ENCODE peak calls at places on chromosome 11, in five cellular contexts. One of them, this sample, is unnamed.

GRCh38 chr11:2934611-2935239 is 5.5 kb upstream of the PHLDA2 start:
- DNase-seq in neuronal stem cell: no peak
- DNase-seq in mesenchymal stem cell: no peak
- DNase-seq in IMR-90: no peak
- DNase-seq in H1: no peak
- DNase-seq in this sample: no peak

GRCh38 chr11:44333271-44334218 is 23.6 kb upstream of the ALX4 start:
- DNase-seq in neuronal stem cell: no peak
- DNase-seq in mesenchymal stem cell: no peak
- DNase-seq in IMR-90: peak
- DNase-seq in H1: no peak
- DNase-seq in this sample: no peak

GRCh38 chr11:105399505-105399904 is 210.4 kb upstream of the GRIA4 start:
- DNase-seq in neuronal stem cell: no peak
- DNase-seq in mesenchymal stem cell: no peak
- DNase-seq in IMR-90: no peak
- DNase-seq in H1: no peak
- DNase-seq in this sample: no peak

GRCh38 chr11:71451596-71452353 is 1.2 kb upstream of the NADSYN1 start:
- DNase-seq in neuronal stem cell: no peak
- DNase-seq in mesenchymal stem cell: no peak
- DNase-seq in IMR-90: no peak
- DNase-seq in H1: no peak
- DNase-seq in this sample: peak

GRCh38 chr11:68341557-68342458 is 29.4 kb downstream of the LRP5 start:
- DNase-seq in neuronal stem cell: no peak
- DNase-seq in mesenchymal stem cell: peak
- DNase-seq in IMR-90: no peak
- DNase-seq in H1: no peak
- DNase-seq in this sample: peak

GRCh38 chr11:19018901-19019300 is 41.6 kb downstream of the MRGPRX2 start:
- DNase-seq in neuronal stem cell: peak
- DNase-seq in mesenchymal stem cell: no peak
- DNase-seq in IMR-90: no peak
- DNase-seq in H1: peak
- DNase-seq in this sample: peak

GRCh38 chr11:66970808-66971442 is 4.2 kb upstream of the C11orf86 start:
- DNase-seq in neuronal stem cell: no peak
- DNase-seq in mesenchymal stem cell: peak
- DNase-seq in IMR-90: peak
- DNase-seq in H1: no peak
- DNase-seq in this sample: peak

GRCh38 chr11:2331404-2331803 is 29.6 kb downstream of the TSPAN32 start:
- DNase-seq in neuronal stem cell: no peak
- DNase-seq in mesenchymal stem cell: no peak
- DNase-seq in IMR-90: no peak
- DNase-seq in H1: no peak
- DNase-seq in this sample: no peak

GRCh38 chr11:8756201-8756600 is 73.6 kb downstream of the RPL27A start:
- DNase-seq in neuronal stem cell: no peak
- DNase-seq in mesenchymal stem cell: no peak
- DNase-seq in IMR-90: peak
- DNase-seq in H1: no peak
- DNase-seq in this sample: no peak

GRCh38 chr11:46674463-46675287 is 25.7 kb downstream of the ARHGAP1 start:
- DNase-seq in neuronal stem cell: peak
- DNase-seq in mesenchymal stem cell: no peak
- DNase-seq in IMR-90: peak
- DNase-seq in H1: peak
- DNase-seq in this sample: peak

GRCh38 chr11:127627629-127628462 is 627.3 kb upstream of the KIRREL3 start:
- DNase-seq in neuronal stem cell: no peak
- DNase-seq in mesenchymal stem cell: no peak
- DNase-seq in IMR-90: peak
- DNase-seq in H1: no peak
- DNase-seq in this sample: peak

GRCh38 chr11:68136866-68137265 is 15.7 kb upstream of the CHKA start:
- DNase-seq in neuronal stem cell: no peak
- DNase-seq in mesenchymal stem cell: no peak
- DNase-seq in IMR-90: no peak
- DNase-seq in H1: no peak
- DNase-seq in this sample: no peak

GRCh38 chr11:62435741-62436485 is 17.1 kb downstream of the SCGB1A1 start:
- DNase-seq in neuronal stem cell: no peak
- DNase-seq in mesenchymal stem cell: no peak
- DNase-seq in IMR-90: no peak
- DNase-seq in H1: no peak
- DNase-seq in this sample: no peak

GRCh38 chr11:100687032-100687629 is at the start of gene ARHGAP42:
- DNase-seq in neuronal stem cell: peak
- DNase-seq in mesenchymal stem cell: peak
- DNase-seq in IMR-90: peak
- DNase-seq in H1: peak
- DNase-seq in this sample: peak

GRCh38 chr11:17531818-17532131 is 12.4 kb downstream of the USH1C start:
- DNase-seq in neuronal stem cell: no peak
- DNase-seq in mesenchymal stem cell: no peak
- DNase-seq in IMR-90: peak
- DNase-seq in H1: no peak
- DNase-seq in this sample: no peak

GRCh38 chr11:33207408-33207985 is 46.2 kb upstream of the CSTF3 start:
- DNase-seq in neuronal stem cell: no peak
- DNase-seq in mesenchymal stem cell: no peak
- DNase-seq in IMR-90: peak
- DNase-seq in H1: no peak
- DNase-seq in this sample: no peak

GRCh38 chr11:27161071-27161470 is 120.5 kb downstream of the BBOX1 start:
- DNase-seq in neuronal stem cell: no peak
- DNase-seq in mesenchymal stem cell: peak
- DNase-seq in IMR-90: peak
- DNase-seq in H1: no peak
- DNase-seq in this sample: no peak

GRCh38 chr11:36214484-36214883 is 74.7 kb downstream of the COMMD9 start:
- DNase-seq in neuronal stem cell: no peak
- DNase-seq in mesenchymal stem cell: no peak
- DNase-seq in IMR-90: no peak
- DNase-seq in H1: no peak
- DNase-seq in this sample: peak

GRCh38 chr11:59754494-59754858 is 700 bp upstream of the STX3 start:
- DNase-seq in neuronal stem cell: no peak
- DNase-seq in mesenchymal stem cell: no peak
- DNase-seq in IMR-90: peak
- DNase-seq in H1: no peak
- DNase-seq in this sample: peak

GRCh38 chr11:3949132-3949531 is 93.7 kb downstream of the STIM1 start:
- DNase-seq in neuronal stem cell: no peak
- DNase-seq in mesenchymal stem cell: no peak
- DNase-seq in IMR-90: no peak
- DNase-seq in H1: no peak
- DNase-seq in this sample: no peak

GRCh38 chr11:133118563-133119303 is 413.6 kb downstream of the OPCML start:
- DNase-seq in neuronal stem cell: no peak
- DNase-seq in mesenchymal stem cell: no peak
- DNase-seq in IMR-90: no peak
- DNase-seq in H1: no peak
- DNase-seq in this sample: no peak

GRCh38 chr11:11569936-11570491 is 51.8 kb downstream of the GALNT18 start:
- DNase-seq in neuronal stem cell: no peak
- DNase-seq in mesenchymal stem cell: no peak
- DNase-seq in IMR-90: no peak
- DNase-seq in H1: no peak
- DNase-seq in this sample: no peak

GRCh38 chr11:35223429-35223828 is 84.5 kb downstream of the CD44 start:
- DNase-seq in neuronal stem cell: no peak
- DNase-seq in mesenchymal stem cell: peak
- DNase-seq in IMR-90: peak
- DNase-seq in H1: no peak
- DNase-seq in this sample: peak

GRCh38 chr11:35354644-35355043 is 64.7 kb downstream of the SLC1A2 start:
- DNase-seq in neuronal stem cell: no peak
- DNase-seq in mesenchymal stem cell: no peak
- DNase-seq in IMR-90: peak
- DNase-seq in H1: no peak
- DNase-seq in this sample: no peak

GRCh38 chr11:76699461-76700091 is 29.0 kb upstream of the LRRC32 start:
- DNase-seq in neuronal stem cell: no peak
- DNase-seq in mesenchymal stem cell: peak
- DNase-seq in IMR-90: peak
- DNase-seq in H1: no peak
- DNase-seq in this sample: no peak

GRCh38 chr11:104151404-104152204 is 12.3 kb downstream of the PDGFD start:
- DNase-seq in neuronal stem cell: no peak
- DNase-seq in mesenchymal stem cell: peak
- DNase-seq in IMR-90: no peak
- DNase-seq in H1: no peak
- DNase-seq in this sample: no peak

GRCh38 chr11:12079726-12080556 is 30.4 kb upstream of the MICAL2 start:
- DNase-seq in neuronal stem cell: no peak
- DNase-seq in mesenchymal stem cell: peak
- DNase-seq in IMR-90: peak
- DNase-seq in H1: no peak
- DNase-seq in this sample: peak

DNA sequence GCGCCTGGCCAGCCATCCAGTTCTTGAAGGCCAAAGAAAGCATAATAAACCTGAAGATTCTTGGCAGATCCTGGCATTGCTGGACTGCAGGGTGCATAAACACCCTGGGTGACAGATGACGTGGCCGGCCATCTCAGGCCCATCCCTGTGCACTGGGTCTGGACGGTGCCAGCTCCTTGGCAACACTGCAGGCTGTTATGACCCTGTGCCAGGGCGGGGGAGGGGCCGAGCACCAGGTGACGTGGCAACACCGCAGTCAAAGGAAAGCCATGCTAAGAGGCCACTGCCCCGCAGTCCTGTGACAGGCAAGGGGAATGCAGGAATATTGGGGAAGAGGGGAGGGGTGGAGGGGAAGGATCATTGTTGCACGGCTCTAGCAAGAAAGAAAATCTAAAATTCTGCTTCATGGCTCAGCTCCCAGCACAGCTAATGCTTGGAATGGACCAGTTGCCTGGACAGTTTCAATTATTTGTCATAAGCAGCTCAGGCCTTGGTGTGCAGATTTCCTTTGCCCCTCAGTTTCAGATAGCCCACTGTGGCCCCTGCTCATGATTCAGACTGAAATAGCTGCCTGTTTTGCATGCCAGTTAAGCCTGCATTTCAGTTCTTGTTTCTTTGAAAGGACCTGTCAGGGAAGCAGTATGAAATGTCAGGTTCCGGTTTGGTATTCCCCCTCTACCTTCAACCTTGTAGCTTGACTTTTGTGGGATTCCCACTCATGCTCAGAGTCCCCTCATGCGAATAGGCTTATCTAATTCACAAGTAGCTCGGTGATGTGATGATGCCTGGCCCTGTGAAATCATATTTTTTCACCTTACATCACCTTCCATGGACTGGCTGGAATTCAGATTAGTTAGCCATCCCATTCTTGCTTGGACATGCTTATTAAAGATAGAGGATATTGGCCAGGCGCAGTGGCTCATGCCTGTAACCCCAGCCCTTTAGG is 29.7 kb upstream of the DDX6 start:
- DNase-seq in neuronal stem cell: no peak
- DNase-seq in mesenchymal stem cell: no peak
- DNase-seq in IMR-90: no peak
- DNase-seq in H1: peak
- DNase-seq in this sample: peak
- H3K4me3 ChIP-seq in neuronal stem cell: no peak
- H3K4me3 ChIP-seq in mesenchymal stem cell: no peak
- H3K4me3 ChIP-seq in IMR-90: no peak
- H3K4me3 ChIP-seq in H1: no peak
- H3K4me3 ChIP-seq in this sample: no peak

DNA sequence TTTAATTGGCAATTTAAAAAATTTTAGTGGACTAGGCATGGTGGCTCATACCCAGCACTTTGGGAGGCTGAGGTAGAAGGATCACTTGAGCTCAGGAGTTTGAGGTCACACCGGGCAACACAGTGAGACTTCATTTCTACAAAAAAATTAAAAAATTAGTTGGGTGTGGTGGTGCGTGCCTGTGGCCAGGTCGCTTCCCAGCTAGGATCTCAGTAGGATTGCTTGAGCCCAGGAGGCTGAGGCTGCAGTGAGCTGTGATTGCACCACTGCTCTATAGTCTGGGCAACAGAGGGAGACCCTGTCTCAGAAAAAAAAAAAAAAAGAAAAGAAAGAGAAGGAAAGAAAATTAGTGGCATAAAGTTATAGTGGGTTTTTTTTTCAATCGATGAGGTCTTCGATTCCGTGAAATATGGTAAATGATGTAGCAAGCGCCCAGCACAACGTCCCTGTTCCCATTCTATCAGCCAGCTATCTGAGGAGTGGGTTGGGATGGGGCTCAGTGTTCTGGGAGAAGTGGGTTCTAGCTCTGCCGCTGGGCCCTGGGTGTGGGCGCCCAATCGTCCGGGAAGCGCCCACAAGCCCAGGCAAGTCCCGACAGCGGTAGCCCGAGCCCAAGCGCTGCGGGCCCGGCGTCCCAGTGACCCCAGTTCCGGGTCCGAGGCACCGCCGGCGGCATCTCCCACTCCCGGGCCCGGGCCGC is 1.4 kb downstream of the FOSL1 start:
- DNase-seq in neuronal stem cell: no peak
- DNase-seq in mesenchymal stem cell: no peak
- DNase-seq in IMR-90: no peak
- DNase-seq in H1: no peak
- DNase-seq in this sample: no peak
- H4K8ac ChIP-seq in neuronal stem cell: no peak
- H4K8ac ChIP-seq in mesenchymal stem cell: peak
- H4K8ac ChIP-seq in IMR-90: peak
- H4K8ac ChIP-seq in H1: peak
- H4K8ac ChIP-seq in this sample: no peak

DNA sequence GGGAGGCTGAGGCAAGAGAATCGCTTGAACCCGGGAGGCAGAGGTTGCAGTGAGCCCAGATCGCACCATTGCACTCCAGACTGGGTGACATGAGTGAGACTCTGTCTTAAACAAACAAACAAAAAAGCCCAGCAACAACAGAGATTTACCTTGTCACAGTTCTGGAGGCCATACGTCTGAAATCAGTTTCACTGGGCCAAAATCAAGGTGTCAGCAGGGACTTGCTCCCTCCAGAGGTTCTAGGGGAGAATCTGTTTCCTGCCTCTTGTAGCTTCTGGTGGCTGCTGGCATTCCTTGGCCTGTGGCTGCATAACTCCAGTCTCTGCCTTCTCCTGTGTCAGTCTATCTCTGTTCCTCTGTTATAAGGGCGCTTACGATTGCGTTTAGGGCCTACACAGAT is 1.5 kb downstream of the DDX10 start:
- DNase-seq in neuronal stem cell: no peak
- DNase-seq in mesenchymal stem cell: peak
- DNase-seq in IMR-90: no peak
- DNase-seq in H1: no peak
- DNase-seq in this sample: peak
- H3K4me3 ChIP-seq in neuronal stem cell: peak
- H3K4me3 ChIP-seq in mesenchymal stem cell: no peak
- H3K4me3 ChIP-seq in IMR-90: no peak
- H3K4me3 ChIP-seq in H1: no peak
- H3K4me3 ChIP-seq in this sample: no peak

GRCh38 chr11:113378013-113378412 is 9.6 kb upstream of the ANKK1 start:
- DNase-seq in neuronal stem cell: no peak
- DNase-seq in mesenchymal stem cell: no peak
- DNase-seq in IMR-90: no peak
- DNase-seq in H1: no peak
- DNase-seq in this sample: peak
- H4K8ac ChIP-seq in neuronal stem cell: no peak
- H4K8ac ChIP-seq in mesenchymal stem cell: no peak
- H4K8ac ChIP-seq in IMR-90: no peak
- H4K8ac ChIP-seq in H1: no peak
- H4K8ac ChIP-seq in this sample: no peak

This sample was measured in mesendoderm.